ENCODE peak calls at places on chromosomes 11 and 22, in seven cellular contexts. H, I, P, L, Z, T and B are unnamed samples.

GRCh38 chr11:126588630-126589491 is 233.4 kb downstream of the ST3GAL4 start:
- DNase-seq in H (no peak), I (no peak), P (no peak), L (no peak), Z (no peak), T (no peak), B (no peak)

GRCh38 chr22:33402325-33402724 is 344.1 kb upstream of the SYN3 start:
- DNase-seq in H (no peak), I (no peak), P (no peak), L (no peak), Z (no peak), T (no peak), B (no peak)

GRCh38 chr22:20818471-20818870 is 40.1 kb downstream of the PI4KA start:
- DNase-seq in H (no peak), I (no peak), P (no peak), L (no peak), Z (no peak), T (no peak), B (no peak)

GRCh38 chr11:109696191-109696897 is 274.4 kb downstream of the C11orf87 start:
- DNase-seq in H (no peak), I (no peak), P (no peak), L (no peak), Z (peak; percentile 8), T (no peak), B (no peak)

GRCh38 chr11:65381721-65382035 is 768 bp downstream of the SLC25A45 start:
- DNase-seq in H (no peak), I (no peak), P (peak; percentile 62), L (peak; percentile 45), Z (peak; percentile 58), T (no peak), B (no peak)

GRCh38 chr22:41908409-41909289 is 6.2 kb downstream of the SHISA8 start:
- DNase-seq in H (no peak), I (no peak), P (no peak), L (no peak), Z (no peak), T (peak; percentile 33), B (no peak)

GRCh38 chr11:88398372-88399140 is 61.0 kb upstream of the CTSC start:
- DNase-seq in H (no peak), I (no peak), P (no peak), L (no peak), Z (peak; percentile 46), T (no peak), B (no peak)

GRCh38 chr11:111833524-111833923 is 37.9 kb downstream of the ALG9 start:
- DNase-seq in H (no peak), I (no peak), P (no peak), L (no peak), Z (no peak), T (no peak), B (no peak)

GRCh38 chr22:46055176-46055850 is 78.4 kb upstream of the WNT7B start:
- DNase-seq in H (peak; percentile 47), I (peak; percentile 72), P (no peak), L (peak; percentile 50), Z (no peak), T (no peak), B (peak; percentile 74)

GRCh38 chr22:19517919-19518567 is 6.2 kb downstream of the CLDN5 start:
- DNase-seq in H (no peak), I (no peak), P (no peak), L (no peak), Z (no peak), T (no peak), B (no peak)

GRCh38 chr11:91967018-91967715 is 257.5 kb upstream of the FAT3 start:
- DNase-seq in H (no peak), I (no peak), P (no peak), L (no peak), Z (peak; percentile 71), T (no peak), B (no peak)

GRCh38 chr22:30602049-30602448 is 4.9 kb upstream of the TCN2 start:
- DNase-seq in H (no peak), I (no peak), P (no peak), L (no peak), Z (peak; percentile 35), T (no peak), B (no peak)

GRCh38 chr11:68143310-68143689 is 22.1 kb upstream of the CHKA start:
- DNase-seq in H (no peak), I (no peak), P (no peak), L (no peak), Z (no peak), T (no peak), B (no peak)

GRCh38 chr11:68140496-68141246 is 19.5 kb upstream of the CHKA start:
- DNase-seq in H (no peak), I (peak; percentile 53), P (no peak), L (no peak), Z (no peak), T (no peak), B (no peak)

GRCh38 chr11:68142441-68143309 is 21.5 kb upstream of the CHKA start:
- DNase-seq in H (no peak), I (peak; percentile 68), P (no peak), L (no peak), Z (no peak), T (no peak), B (peak; percentile 59)

GRCh38 chr11:68142028-68142412 is 20.8 kb upstream of the CHKA start:
- DNase-seq in H (no peak), I (peak; percentile 85), P (no peak), L (no peak), Z (no peak), T (no peak), B (peak; percentile 59)

GRCh38 chr11:68141247-68142027 is 20.2 kb upstream of the CHKA start:
- DNase-seq in H (no peak), I (no peak), P (no peak), L (no peak), Z (no peak), T (no peak), B (peak; percentile 54)
- H3K27ac ChIP-seq in H (no peak overlapping the region), I (peak overlapping the region; percentile 92), P (no peak overlapping the region), L (no peak overlapping the region), Z (no peak overlapping the region), T (no peak overlapping the region), B (no peak overlapping the region)

GRCh38 chr11:31807791-31808074 is 3.4 kb downstream of the PAX6 start:
- DNase-seq in H (no peak), I (no peak), P (no peak), L (no peak), Z (no peak), T (no peak), B (no peak)

GRCh38 chr11:31809543-31809856 is 1.6 kb downstream of the PAX6 start:
- DNase-seq in H (no peak), I (no peak), P (no peak), L (no peak), Z (no peak), T (no peak), B (no peak)

GRCh38 chr11:31806944-31807790 is 4.0 kb downstream of the PAX6 start:
- DNase-seq in H (no peak), I (no peak), P (no peak), L (no peak), Z (no peak), T (no peak), B (no peak)

GRCh38 chr11:31808721-31809542 is 2.2 kb downstream of the PAX6 start:
- DNase-seq in H (no peak), I (no peak), P (no peak), L (no peak), Z (no peak), T (no peak), B (peak; percentile 22)

DNA sequence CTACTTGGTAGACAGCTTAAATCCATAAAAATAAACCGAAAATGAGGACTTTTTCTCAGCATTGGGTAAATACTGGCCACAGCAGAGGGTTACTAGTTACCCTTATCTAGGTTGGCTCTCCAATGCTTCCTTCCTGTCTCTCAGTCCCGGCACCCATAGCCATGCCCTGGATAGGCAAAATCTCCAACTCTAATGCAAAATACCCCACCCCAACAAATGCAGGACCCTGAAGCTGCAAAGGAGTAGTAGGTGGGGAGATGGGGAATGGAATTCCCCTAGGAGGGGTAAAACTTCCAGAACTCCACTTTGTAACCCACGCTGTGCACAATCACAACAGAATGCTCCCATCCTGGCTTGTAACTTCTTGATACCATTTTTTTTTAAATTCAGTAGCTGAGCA is 2.9 kb downstream of the PAX6 start:
- DNase-seq in H (no peak), I (no peak), P (no peak), L (no peak), Z (no peak), T (no peak), B (no peak)
- H3K4me3 ChIP-seq in H (no peak overlapping the region), I (no peak overlapping the region), P (no peak overlapping the region), L (no peak overlapping the region), Z (no peak overlapping the region), T (no peak overlapping the region), B (no peak overlapping the region)

GRCh38 chr11:62546937-62547625 is 475 bp upstream of the AHNAK start:
- DNase-seq in H (peak; percentile 55), I (no peak), P (no peak), L (no peak), Z (peak; percentile 57), T (no peak), B (peak; percentile 80)

GRCh38 chr11:62544521-62545436 is 1.8 kb downstream of the AHNAK start:
- DNase-seq in H (no peak), I (no peak), P (peak; percentile 68), L (peak; percentile 39), Z (no peak), T (peak; percentile 31), B (no peak)

GRCh38 chr11:62543680-62544444 is 2.7 kb downstream of the AHNAK start:
- DNase-seq in H (no peak), I (no peak), P (no peak), L (peak; percentile 24), Z (no peak), T (no peak), B (peak; percentile 65)

GRCh38 chr11:62546244-62546936 is at the start of gene AHNAK:
- DNase-seq in H (peak; percentile 84), I (peak; percentile 87), P (peak; percentile 86), L (peak; percentile 88), Z (peak; percentile 62), T (peak; percentile 71), B (peak; percentile 95)

GRCh38 chr11:62545437-62546243 is 966 bp downstream of the AHNAK start:
- DNase-seq in H (peak; percentile 97), I (peak; percentile 89), P (peak; percentile 96), L (peak; percentile 96), Z (peak; percentile 93), T (peak; percentile 46), B (peak; percentile 96)
- H3K27ac ChIP-seq in H (peak overlapping the region; percentile 95), I (peak overlapping the region; percentile 99), P (peak overlapping the region; percentile 100), L (peak overlapping the region; percentile 99), Z (peak overlapping the region; percentile 83), T (peak overlapping the region; percentile 96), B (peak overlapping the region; percentile 98)

DNA sequence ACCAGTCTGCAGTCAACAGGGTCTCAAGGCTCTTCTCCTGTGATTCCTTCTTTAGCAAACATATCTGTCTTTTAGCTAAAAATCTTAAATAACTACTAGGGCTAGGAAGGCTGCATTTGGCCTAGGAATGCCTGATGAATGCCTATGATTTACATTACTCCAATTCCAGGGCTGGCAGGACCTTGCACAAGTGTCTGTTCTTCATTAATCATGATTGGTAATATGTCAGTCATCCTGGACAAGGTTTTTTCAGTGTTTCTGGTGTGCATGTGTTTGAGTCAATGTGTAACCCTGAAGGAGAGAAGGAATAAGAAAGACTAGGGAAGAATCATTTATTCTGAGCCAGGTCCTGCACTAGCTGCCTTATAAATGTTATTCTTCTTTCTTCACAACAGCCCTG is 280.5 kb upstream of the NARS2 start:
- DNase-seq in H (no peak), I (no peak), P (no peak), L (no peak), Z (no peak), T (no peak), B (no peak)
- H3K4me3 ChIP-seq in H (no peak overlapping the region), I (no peak overlapping the region), P (no peak overlapping the region), L (no peak overlapping the region), Z (no peak overlapping the region), T (no peak overlapping the region), B (no peak overlapping the region)